ENCODE peak calls at places on chromosomes 3 and 15, in four cellular contexts. R is endothelial cell of umbilical vein, M is HepG2, Z is neural progenitor cell. V is an unnamed sample.

GRCh38 chr15:20294651-20295237 is 246.9 kb downstream of the GOLGA6L6 start:
- DNase-seq in R (no peak), M (no peak), Z (no peak), V (no peak)

GRCh38 chr3:96700322-96701315 is 113.8 kb upstream of the EPHA6 start:
- DNase-seq in R (no peak), M (no peak), Z (peak; percentile 56), V (no peak)

GRCh38 chr3:189936210-189936609 is 184.5 kb downstream of the P3H2 start:
- DNase-seq in R (no peak), M (no peak), Z (no peak), V (no peak)

GRCh38 chr3:99625237-99625622 is 13.2 kb upstream of the COL8A1 start:
- DNase-seq in R (no peak), M (no peak), Z (no peak), V (no peak)

GRCh38 chr3:13513051-13513912 is 33.2 kb downstream of the HDAC11 start:
- DNase-seq in R (no peak), M (no peak), Z (no peak), V (no peak)

GRCh38 chr15:91384189-91384720 is 284.2 kb downstream of the SV2B start:
- DNase-seq in R (no peak), M (no peak), Z (no peak), V (no peak)

GRCh38 chr15:29102911-29103824 is 166.5 kb downstream of the NSMCE3 start:
- DNase-seq in R (no peak), M (no peak), Z (no peak), V (no peak)

GRCh38 chr3:115341208-115341607 is 194.1 kb upstream of the ZBTB20 start:
- DNase-seq in R (peak; percentile 78), M (no peak), Z (no peak), V (no peak)

GRCh38 chr3:174495231-174495755 is 363.8 kb upstream of the NAALADL2 start:
- DNase-seq in R (no peak), M (no peak), Z (no peak), V (no peak)

GRCh38 chr3:46981932-46982471 is 2.5 kb downstream of the NBEAL2 start:
- DNase-seq in R (peak; percentile 28), M (no peak), Z (no peak), V (no peak)

GRCh38 chr3:54696313-54696712 is 231.5 kb downstream of the LRTM1 start:
- DNase-seq in R (no peak), M (peak; percentile 22), Z (no peak), V (no peak)

GRCh38 chr3:168096210-168096795 is 579 bp upstream of the GOLIM4 start:
- DNase-seq in R (peak; percentile 92), M (peak; percentile 87), Z (peak; percentile 67), V (peak; percentile 88)

GRCh38 chr3:184325715-184326114 is 11.3 kb downstream of the EIF4G1 start:
- DNase-seq in R (no peak), M (no peak), Z (no peak), V (no peak)

GRCh38 chr15:92091155-92091734 is 237.7 kb downstream of the SLCO3A1 start:
- DNase-seq in R (peak; percentile 25), M (peak; percentile 28), Z (peak; percentile 80), V (no peak)

GRCh38 chr3:3553236-3553635 is 246.0 kb upstream of the LRRN1 start:
- DNase-seq in R (no peak), M (no peak), Z (no peak), V (no peak)

GRCh38 chr15:40087095-40087805 is 21.4 kb downstream of the BMF start:
- DNase-seq in R (no peak), M (no peak), Z (peak; percentile 44), V (no peak)

GRCh38 chr3:129230311-129231019 is 18.9 kb upstream of the COPG1 start:
- DNase-seq in R (peak; percentile 46), M (peak; percentile 68), Z (no peak), V (no peak)

GRCh38 chr15:97961067-97961954 is 808 bp downstream of the ARRDC4 start:
- DNase-seq in R (no peak), M (peak; percentile 2), Z (peak; percentile 43), V (no peak)

GRCh38 chr15:67972377-67972776 is 81.7 kb upstream of the PIAS1 start:
- DNase-seq in R (no peak), M (no peak), Z (no peak), V (no peak)

GRCh38 chr15:48590704-48591103 is 54.8 kb downstream of the FBN1 start:
- DNase-seq in R (peak; percentile 90), M (no peak), Z (no peak), V (no peak)

GRCh38 chr3:14431556-14431927 is 29.1 kb downstream of the SLC6A6 start:
- DNase-seq in R (no peak), M (no peak), Z (no peak), V (peak; percentile 82)

GRCh38 chr3:146223401-146224373 is 27.2 kb downstream of the PLSCR4 start:
- DNase-seq in R (peak; percentile 73), M (peak; percentile 62), Z (no peak), V (no peak)

GRCh38 chr15:89206908-89207331 is 14.5 kb downstream of the RLBP1 start:
- DNase-seq in R (peak; percentile 73), M (peak; percentile 56), Z (peak; percentile 91), V (peak; percentile 85)

GRCh38 chr3:182713743-182714517 is 79.4 kb upstream of the ATP11B start:
- DNase-seq in R (peak; percentile 75), M (peak; percentile 58), Z (peak; percentile 73), V (peak; percentile 85)

GRCh38 chr3:192570757-192571156 is 156.6 kb downstream of the FGF12 start:
- DNase-seq in R (no peak), M (no peak), Z (no peak), V (no peak)

GRCh38 chr3:141021261-141021660 is 29.9 kb upstream of the SPSB4 start:
- DNase-seq in R (no peak), M (no peak), Z (no peak), V (no peak)

GRCh38 chr15:32871887-32872286 is 154.1 kb downstream of the GREM1 start:
- DNase-seq in R (no peak), M (no peak), Z (no peak), V (no peak)

GRCh38 chr15:83695901-83696425 is 42.0 kb downstream of the ADAMTSL3 start:
- DNase-seq in R (no peak), M (no peak), Z (no peak), V (no peak)

GRCh38 chr3:32813180-32813579 is 4.6 kb upstream of the TRIM71 start:
- DNase-seq in R (no peak), M (peak; percentile 89), Z (no peak), V (no peak)

GRCh38 chr3:136840252-136840651 is 21.3 kb downstream of the SLC35G2 start:
- DNase-seq in R (no peak), M (no peak), Z (no peak), V (no peak)

GRCh38 chr3:137217733-137218132 is 259.9 kb downstream of the IL20RB start:
- DNase-seq in R (no peak), M (no peak), Z (peak; percentile 59), V (no peak)

GRCh38 chr3:64495413-64495812 is 192.4 kb downstream of the ADAMTS9 start:
- DNase-seq in R (no peak), M (no peak), Z (no peak), V (no peak)

GRCh38 chr3:170707899-170708298 is 122.0 kb upstream of the SLC7A14 start:
- DNase-seq in R (no peak), M (no peak), Z (no peak), V (no peak)

GRCh38 chr3:38650248-38650940 is 907 bp upstream of the SCN5A start:
- DNase-seq in R (peak; percentile 5), M (no peak), Z (no peak), V (no peak)

GRCh38 chr3:17038141-17038540 is 153.4 kb downstream of the PLCL2 start:
- DNase-seq in R (no peak), M (no peak), Z (no peak), V (no peak)
- H3K9ac ChIP-seq in R (no peak overlapping the region), M (no peak overlapping the region), Z (no peak overlapping the region), V (no peak overlapping the region)

DNA sequence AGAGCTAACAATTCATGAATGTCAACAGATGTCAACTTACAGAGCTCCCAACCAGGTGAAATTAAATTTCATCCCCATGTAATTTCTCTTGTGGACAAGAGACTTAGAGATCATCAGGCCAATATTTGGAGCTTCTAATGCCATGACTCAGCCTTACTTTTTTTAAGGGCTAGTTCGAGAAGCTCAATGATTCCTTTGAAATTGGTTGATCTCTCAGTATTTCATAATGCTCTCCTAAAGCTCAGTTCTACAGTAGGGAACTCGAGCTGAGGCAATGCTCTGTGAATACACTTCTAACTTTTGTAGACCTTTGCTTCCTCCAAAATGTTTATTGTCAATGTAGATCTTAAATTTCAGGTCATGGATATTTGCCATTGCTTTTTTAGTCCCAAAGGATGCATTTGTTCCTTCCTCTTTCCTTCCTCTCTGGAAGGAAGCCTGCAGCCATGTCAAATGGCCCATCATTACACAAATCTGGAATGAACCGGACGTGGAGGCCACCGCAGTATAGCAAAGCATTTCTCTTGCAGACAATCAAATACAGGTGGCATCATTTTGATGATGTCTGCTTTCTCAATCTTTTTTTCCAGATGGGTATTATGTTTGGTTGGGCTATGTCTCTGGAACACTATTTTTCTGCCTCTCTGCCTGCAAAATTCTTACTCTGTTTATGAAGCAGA is 28.3 kb downstream of the STARD5 start:
- DNase-seq in R (no peak), M (no peak), Z (no peak), V (no peak)
- H2AFZ ChIP-seq in R (no peak overlapping the region), M (no peak overlapping the region), Z (no peak overlapping the region), V (no peak overlapping the region)

DNA sequence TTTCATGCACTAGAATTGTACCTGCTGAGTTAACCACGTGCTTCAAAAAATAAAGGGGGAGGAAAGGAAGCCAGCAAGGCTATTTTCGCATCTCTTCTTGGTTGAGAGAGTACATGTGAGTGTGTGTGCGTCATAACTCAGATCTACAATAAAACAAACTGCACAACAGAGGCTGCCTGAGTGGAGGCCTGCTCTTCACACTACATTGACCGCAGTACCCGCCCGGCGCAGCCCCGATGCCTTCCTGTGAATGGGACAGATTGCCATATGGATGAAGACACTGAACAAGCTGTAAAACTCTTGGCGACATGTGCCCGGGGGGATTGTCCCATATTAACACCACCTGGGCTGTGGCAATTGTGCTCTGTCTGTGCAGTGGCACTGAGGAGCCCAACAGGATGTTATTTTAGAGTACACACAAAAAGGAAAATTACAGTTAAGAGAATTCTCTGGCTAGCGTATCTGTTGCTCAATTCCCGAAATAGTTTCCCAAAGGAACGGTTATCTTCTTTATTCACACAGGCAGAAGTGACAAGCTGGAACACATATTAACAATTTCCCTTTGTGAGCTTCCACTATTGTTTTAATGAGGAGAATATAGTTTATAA is 551.5 kb downstream of the FOXP1 start:
- DNase-seq in R (peak; percentile 49), M (no peak), Z (no peak), V (peak; percentile 56)
- H3K9ac ChIP-seq in R (no peak overlapping the region), M (no peak overlapping the region), Z (no peak overlapping the region), V (no peak overlapping the region)

GRCh38 chr15:42018306-42019224 is 2.3 kb downstream of the PLA2G4E start:
- DNase-seq in R (no peak), M (no peak), Z (no peak), V (no peak)
- H2AFZ ChIP-seq in R (no peak overlapping the region), M (no peak overlapping the region), Z (no peak overlapping the region), V (no peak overlapping the region)